ENCODE peak calls at places on chromosomes 5 and 9, in eight cellular contexts. One of them, this sample, is unnamed.

GRCh38 chr9:79757074-79757473 is 185.3 kb downstream of the TLE4 start:
- DNase-seq in astrocyte: no peak
- DNase-seq in lower lobe of right lung: no peak
- DNase-seq in IMR-90: no peak
- DNase-seq in CD4-positive, alpha-beta T cell: no peak
- DNase-seq in effector memory CD4-positive, alpha-beta T cell: no peak
- DNase-seq in GM23338: no peak
- DNase-seq in CD8-positive, alpha-beta T cell: no peak
- DNase-seq in this sample: no peak

GRCh38 chr9:5719546-5719945 is 90.6 kb downstream of the RIC1 start:
- DNase-seq in CD8-positive, alpha-beta T cell: no peak
- DNase-seq in CD4-positive, alpha-beta T cell: no peak
- DNase-seq in lower lobe of right lung: no peak
- DNase-seq in IMR-90: peak; percentile 18
- DNase-seq in GM23338: no peak
- DNase-seq in effector memory CD4-positive, alpha-beta T cell: no peak
- DNase-seq in astrocyte: peak; percentile 12
- DNase-seq in this sample: no peak

GRCh38 chr5:76813982-76814562 is 4.8 kb upstream of the F2RL1 start:
- DNase-seq in effector memory CD4-positive, alpha-beta T cell: no peak
- DNase-seq in IMR-90: peak; percentile 98
- DNase-seq in astrocyte: peak; percentile 99
- DNase-seq in lower lobe of right lung: no peak
- DNase-seq in GM23338: no peak
- DNase-seq in CD8-positive, alpha-beta T cell: no peak
- DNase-seq in CD4-positive, alpha-beta T cell: no peak
- DNase-seq in this sample: no peak

GRCh38 chr5:32499261-32499660 is 54.7 kb upstream of the ZFR start:
- DNase-seq in CD4-positive, alpha-beta T cell: no peak
- DNase-seq in GM23338: no peak
- DNase-seq in effector memory CD4-positive, alpha-beta T cell: no peak
- DNase-seq in astrocyte: no peak
- DNase-seq in lower lobe of right lung: no peak
- DNase-seq in IMR-90: no peak
- DNase-seq in CD8-positive, alpha-beta T cell: no peak
- DNase-seq in this sample: no peak

GRCh38 chr9:129834489-129835127 is 467 bp downstream of the C9orf78 start:
- DNase-seq in effector memory CD4-positive, alpha-beta T cell: no peak
- DNase-seq in GM23338: no peak
- DNase-seq in astrocyte: no peak
- DNase-seq in IMR-90: no peak
- DNase-seq in CD4-positive, alpha-beta T cell: peak; percentile 49
- DNase-seq in CD8-positive, alpha-beta T cell: peak; percentile 49
- DNase-seq in lower lobe of right lung: no peak
- DNase-seq in this sample: no peak

GRCh38 chr9:76528056-76528455 is 69.1 kb downstream of the GCNT1 start:
- DNase-seq in GM23338: no peak
- DNase-seq in astrocyte: no peak
- DNase-seq in lower lobe of right lung: no peak
- DNase-seq in CD4-positive, alpha-beta T cell: no peak
- DNase-seq in IMR-90: no peak
- DNase-seq in CD8-positive, alpha-beta T cell: no peak
- DNase-seq in effector memory CD4-positive, alpha-beta T cell: no peak
- DNase-seq in this sample: no peak

GRCh38 chr9:16626577-16627130 is 243.8 kb downstream of the BNC2 start:
- DNase-seq in IMR-90: peak; percentile 89
- DNase-seq in lower lobe of right lung: no peak
- DNase-seq in CD4-positive, alpha-beta T cell: no peak
- DNase-seq in astrocyte: peak; percentile 92
- DNase-seq in GM23338: peak; percentile 70
- DNase-seq in CD8-positive, alpha-beta T cell: no peak
- DNase-seq in effector memory CD4-positive, alpha-beta T cell: no peak
- DNase-seq in this sample: no peak

GRCh38 chr9:13508086-13508485 is 228.6 kb upstream of the MPDZ start:
- DNase-seq in IMR-90: no peak
- DNase-seq in GM23338: no peak
- DNase-seq in CD8-positive, alpha-beta T cell: no peak
- DNase-seq in astrocyte: no peak
- DNase-seq in effector memory CD4-positive, alpha-beta T cell: no peak
- DNase-seq in CD4-positive, alpha-beta T cell: no peak
- DNase-seq in lower lobe of right lung: no peak
- DNase-seq in this sample: no peak

GRCh38 chr9:134628354-134628736 is 13.3 kb upstream of the COL5A1 start:
- DNase-seq in lower lobe of right lung: no peak
- DNase-seq in effector memory CD4-positive, alpha-beta T cell: no peak
- DNase-seq in CD4-positive, alpha-beta T cell: no peak
- DNase-seq in astrocyte: no peak
- DNase-seq in CD8-positive, alpha-beta T cell: no peak
- DNase-seq in IMR-90: no peak
- DNase-seq in GM23338: no peak
- DNase-seq in this sample: no peak

GRCh38 chr9:123217148-123217585 is 51.2 kb downstream of the STRBP start:
- DNase-seq in IMR-90: peak; percentile 1
- DNase-seq in CD4-positive, alpha-beta T cell: no peak
- DNase-seq in lower lobe of right lung: no peak
- DNase-seq in CD8-positive, alpha-beta T cell: no peak
- DNase-seq in astrocyte: peak; percentile 49
- DNase-seq in effector memory CD4-positive, alpha-beta T cell: no peak
- DNase-seq in GM23338: no peak
- DNase-seq in this sample: no peak

GRCh38 chr5:35853652-35854051 is 3.0 kb upstream of the IL7R start:
- DNase-seq in lower lobe of right lung: peak; percentile 72
- DNase-seq in astrocyte: no peak
- DNase-seq in CD4-positive, alpha-beta T cell: peak; percentile 71
- DNase-seq in IMR-90: no peak
- DNase-seq in effector memory CD4-positive, alpha-beta T cell: peak; percentile 66
- DNase-seq in CD8-positive, alpha-beta T cell: peak; percentile 70
- DNase-seq in GM23338: no peak
- DNase-seq in this sample: no peak

GRCh38 chr9:124868511-124869465 is 6.9 kb downstream of the ARPC5L start:
- DNase-seq in GM23338: peak; percentile 92
- DNase-seq in effector memory CD4-positive, alpha-beta T cell: peak; percentile 88
- DNase-seq in IMR-90: peak; percentile 71
- DNase-seq in CD8-positive, alpha-beta T cell: peak; percentile 88
- DNase-seq in CD4-positive, alpha-beta T cell: peak; percentile 92
- DNase-seq in lower lobe of right lung: peak; percentile 91
- DNase-seq in astrocyte: peak; percentile 52
- DNase-seq in this sample: peak; percentile 80

GRCh38 chr5:136021016-136021405 is 7.8 kb upstream of the TGFBI start:
- DNase-seq in IMR-90: peak; percentile 78
- DNase-seq in lower lobe of right lung: no peak
- DNase-seq in CD4-positive, alpha-beta T cell: no peak
- DNase-seq in effector memory CD4-positive, alpha-beta T cell: no peak
- DNase-seq in CD8-positive, alpha-beta T cell: no peak
- DNase-seq in GM23338: no peak
- DNase-seq in astrocyte: peak; percentile 82
- DNase-seq in this sample: no peak

GRCh38 chr9:80874276-80874675 is 815.1 kb downstream of the TLE1 start:
- DNase-seq in CD8-positive, alpha-beta T cell: no peak
- DNase-seq in lower lobe of right lung: no peak
- DNase-seq in IMR-90: peak; percentile 89
- DNase-seq in effector memory CD4-positive, alpha-beta T cell: no peak
- DNase-seq in CD4-positive, alpha-beta T cell: no peak
- DNase-seq in GM23338: no peak
- DNase-seq in astrocyte: peak; percentile 94
- DNase-seq in this sample: no peak

GRCh38 chr9:125241863-125242739 is 958 bp upstream of the HSPA5 start:
- DNase-seq in GM23338: no peak
- DNase-seq in lower lobe of right lung: peak; percentile 53
- DNase-seq in CD4-positive, alpha-beta T cell: no peak
- DNase-seq in IMR-90: no peak
- DNase-seq in astrocyte: no peak
- DNase-seq in effector memory CD4-positive, alpha-beta T cell: no peak
- DNase-seq in CD8-positive, alpha-beta T cell: no peak
- DNase-seq in this sample: no peak

GRCh38 chr9:123835821-123836220 is 94.1 kb downstream of the DENND1A start:
- DNase-seq in lower lobe of right lung: no peak
- DNase-seq in effector memory CD4-positive, alpha-beta T cell: no peak
- DNase-seq in IMR-90: no peak
- DNase-seq in GM23338: no peak
- DNase-seq in astrocyte: no peak
- DNase-seq in CD4-positive, alpha-beta T cell: no peak
- DNase-seq in CD8-positive, alpha-beta T cell: no peak
- DNase-seq in this sample: no peak

GRCh38 chr5:116663081-116663480 is 88.5 kb upstream of the SEMA6A start:
- DNase-seq in astrocyte: no peak
- DNase-seq in lower lobe of right lung: no peak
- DNase-seq in GM23338: no peak
- DNase-seq in CD4-positive, alpha-beta T cell: no peak
- DNase-seq in effector memory CD4-positive, alpha-beta T cell: no peak
- DNase-seq in IMR-90: no peak
- DNase-seq in CD8-positive, alpha-beta T cell: no peak
- DNase-seq in this sample: no peak

GRCh38 chr5:132069561-132069960 is 4.0 kb upstream of the CSF2 start:
- DNase-seq in IMR-90: no peak
- DNase-seq in astrocyte: no peak
- DNase-seq in effector memory CD4-positive, alpha-beta T cell: no peak
- DNase-seq in CD8-positive, alpha-beta T cell: no peak
- DNase-seq in CD4-positive, alpha-beta T cell: no peak
- DNase-seq in lower lobe of right lung: no peak
- DNase-seq in GM23338: no peak
- DNase-seq in this sample: no peak

GRCh38 chr5:10691826-10692785 is 68.9 kb downstream of the DAP start:
- DNase-seq in IMR-90: peak; percentile 66
- DNase-seq in astrocyte: peak; percentile 90
- DNase-seq in GM23338: no peak
- DNase-seq in CD4-positive, alpha-beta T cell: no peak
- DNase-seq in CD8-positive, alpha-beta T cell: no peak
- DNase-seq in effector memory CD4-positive, alpha-beta T cell: no peak
- DNase-seq in lower lobe of right lung: no peak
- DNase-seq in this sample: no peak

GRCh38 chr9:128034821-128035764 is 32.0 kb downstream of the NAIF1 start:
- DNase-seq in CD8-positive, alpha-beta T cell: peak; percentile 69
- DNase-seq in astrocyte: peak; percentile 40
- DNase-seq in CD4-positive, alpha-beta T cell: peak; percentile 58
- DNase-seq in GM23338: peak; percentile 96
- DNase-seq in effector memory CD4-positive, alpha-beta T cell: peak; percentile 47
- DNase-seq in IMR-90: peak; percentile 71
- DNase-seq in lower lobe of right lung: peak; percentile 69
- DNase-seq in this sample: peak; percentile 52
- H3K27ac ChIP-seq in CD8-positive, alpha-beta T cell: no peak overlapping the region
- H3K27ac ChIP-seq in astrocyte: no peak overlapping the region
- H3K27ac ChIP-seq in CD4-positive, alpha-beta T cell: peak overlapping the region; percentile 61
- H3K27ac ChIP-seq in GM23338: no peak overlapping the region
- H3K27ac ChIP-seq in effector memory CD4-positive, alpha-beta T cell: peak overlapping the region; percentile 41
- H3K27ac ChIP-seq in IMR-90: no peak overlapping the region
- H3K27ac ChIP-seq in lower lobe of right lung: no peak overlapping the region
- H3K27ac ChIP-seq in this sample: no peak overlapping the region

GRCh38 chr5:154444559-154445421 is 1.0 kb upstream of the SAP30L start:
- DNase-seq in lower lobe of right lung: no peak
- DNase-seq in IMR-90: no peak
- DNase-seq in CD4-positive, alpha-beta T cell: peak; percentile 2
- DNase-seq in CD8-positive, alpha-beta T cell: peak; percentile 15
- DNase-seq in GM23338: peak; percentile 60
- DNase-seq in effector memory CD4-positive, alpha-beta T cell: no peak
- DNase-seq in astrocyte: no peak
- DNase-seq in this sample: no peak
- H3K27ac ChIP-seq in lower lobe of right lung: peak overlapping the region; percentile 90
- H3K27ac ChIP-seq in IMR-90: peak overlapping the region; percentile 84
- H3K27ac ChIP-seq in CD4-positive, alpha-beta T cell: peak overlapping the region; percentile 73
- H3K27ac ChIP-seq in CD8-positive, alpha-beta T cell: peak overlapping the region; percentile 79
- H3K27ac ChIP-seq in GM23338: no peak overlapping the region
- H3K27ac ChIP-seq in effector memory CD4-positive, alpha-beta T cell: peak overlapping the region; percentile 64
- H3K27ac ChIP-seq in astrocyte: peak overlapping the region; percentile 47
- H3K27ac ChIP-seq in this sample: no peak overlapping the region

GRCh38 chr5:58069016-58069705 is 390.7 kb downstream of the PLK2 start:
- DNase-seq in effector memory CD4-positive, alpha-beta T cell: no peak
- DNase-seq in IMR-90: no peak
- DNase-seq in CD8-positive, alpha-beta T cell: no peak
- DNase-seq in GM23338: no peak
- DNase-seq in lower lobe of right lung: no peak
- DNase-seq in CD4-positive, alpha-beta T cell: no peak
- DNase-seq in astrocyte: no peak
- DNase-seq in this sample: no peak

GRCh38 chr5:58066557-58066956 is 393.3 kb downstream of the PLK2 start:
- DNase-seq in GM23338: no peak
- DNase-seq in effector memory CD4-positive, alpha-beta T cell: no peak
- DNase-seq in IMR-90: no peak
- DNase-seq in CD4-positive, alpha-beta T cell: no peak
- DNase-seq in lower lobe of right lung: no peak
- DNase-seq in CD8-positive, alpha-beta T cell: no peak
- DNase-seq in astrocyte: no peak
- DNase-seq in this sample: no peak

GRCh38 chr5:58069846-58070245 is 390.0 kb downstream of the PLK2 start:
- DNase-seq in CD8-positive, alpha-beta T cell: no peak
- DNase-seq in lower lobe of right lung: no peak
- DNase-seq in GM23338: no peak
- DNase-seq in astrocyte: no peak
- DNase-seq in effector memory CD4-positive, alpha-beta T cell: no peak
- DNase-seq in CD4-positive, alpha-beta T cell: no peak
- DNase-seq in IMR-90: no peak
- DNase-seq in this sample: no peak

GRCh38 chr5:58064799-58065198 is 395.1 kb downstream of the PLK2 start:
- DNase-seq in CD4-positive, alpha-beta T cell: no peak
- DNase-seq in CD8-positive, alpha-beta T cell: no peak
- DNase-seq in IMR-90: peak; percentile 29
- DNase-seq in astrocyte: peak; percentile 67
- DNase-seq in effector memory CD4-positive, alpha-beta T cell: no peak
- DNase-seq in GM23338: no peak
- DNase-seq in lower lobe of right lung: no peak
- DNase-seq in this sample: no peak

DNA sequence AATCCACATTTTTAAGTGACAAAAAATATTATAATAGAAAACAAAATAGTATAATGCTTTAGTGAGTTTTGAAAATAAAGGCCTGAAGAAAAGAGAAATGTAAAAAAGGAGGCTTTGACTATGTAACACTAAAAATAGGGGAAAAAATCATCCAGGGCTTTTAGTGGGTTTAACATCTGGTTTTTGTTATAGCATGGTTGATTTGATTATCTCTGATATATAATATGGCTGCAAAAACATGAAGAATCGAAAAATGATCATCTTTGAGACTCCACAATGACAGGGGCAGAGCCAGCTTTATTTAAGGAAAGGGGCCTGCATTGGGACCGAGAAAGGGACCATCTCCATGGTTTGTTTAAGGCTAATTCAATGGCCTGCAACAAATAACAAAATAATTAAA is 393.8 kb downstream of the PLK2 start:
- DNase-seq in lower lobe of right lung: no peak
- DNase-seq in CD4-positive, alpha-beta T cell: no peak
- DNase-seq in CD8-positive, alpha-beta T cell: no peak
- DNase-seq in GM23338: no peak
- DNase-seq in effector memory CD4-positive, alpha-beta T cell: no peak
- DNase-seq in IMR-90: no peak
- DNase-seq in astrocyte: no peak
- DNase-seq in this sample: no peak
- H3K27ac ChIP-seq in lower lobe of right lung: no peak overlapping the region
- H3K27ac ChIP-seq in CD4-positive, alpha-beta T cell: no peak overlapping the region
- H3K27ac ChIP-seq in CD8-positive, alpha-beta T cell: no peak overlapping the region
- H3K27ac ChIP-seq in GM23338: no peak overlapping the region
- H3K27ac ChIP-seq in effector memory CD4-positive, alpha-beta T cell: no peak overlapping the region
- H3K27ac ChIP-seq in IMR-90: no peak overlapping the region
- H3K27ac ChIP-seq in astrocyte: no peak overlapping the region
- H3K27ac ChIP-seq in this sample: no peak overlapping the region

DNA sequence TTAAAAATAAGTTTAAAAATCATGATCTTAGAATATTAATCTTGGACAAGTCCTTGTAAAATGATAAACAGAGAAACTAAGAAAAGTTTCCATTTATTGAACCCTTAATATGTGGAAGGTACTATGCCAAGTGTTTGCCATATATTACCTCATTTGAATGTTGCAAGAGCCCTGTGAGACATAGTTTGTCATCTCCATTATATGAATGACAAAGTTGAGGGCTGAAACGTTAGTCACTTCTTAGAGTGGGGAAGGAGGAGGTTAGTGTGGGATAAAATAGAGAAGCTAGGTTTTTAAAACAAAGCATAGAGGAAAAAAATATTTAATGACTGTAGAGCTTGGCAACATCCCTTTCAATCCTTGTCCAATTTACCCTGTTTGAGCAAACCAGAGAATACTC is 2.0 kb downstream of the TNC start:
- DNase-seq in CD8-positive, alpha-beta T cell: no peak
- DNase-seq in effector memory CD4-positive, alpha-beta T cell: no peak
- DNase-seq in CD4-positive, alpha-beta T cell: no peak
- DNase-seq in lower lobe of right lung: no peak
- DNase-seq in GM23338: no peak
- DNase-seq in astrocyte: peak; percentile 80
- DNase-seq in IMR-90: peak; percentile 82
- DNase-seq in this sample: no peak
- H3K27ac ChIP-seq in CD8-positive, alpha-beta T cell: no peak overlapping the region
- H3K27ac ChIP-seq in effector memory CD4-positive, alpha-beta T cell: no peak overlapping the region
- H3K27ac ChIP-seq in CD4-positive, alpha-beta T cell: no peak overlapping the region
- H3K27ac ChIP-seq in lower lobe of right lung: no peak overlapping the region
- H3K27ac ChIP-seq in GM23338: no peak overlapping the region
- H3K27ac ChIP-seq in astrocyte: peak overlapping the region; percentile 89
- H3K27ac ChIP-seq in IMR-90: peak overlapping the region; percentile 91
- H3K27ac ChIP-seq in this sample: no peak overlapping the region